ENCODE peak calls at places on chromosome 10, in ten cellular contexts. Q is neural progenitor cell; V is stimulated activated CD4-positive, alpha-beta T cell treated with anti-CD3 and anti-CD28 coated beads, Interleukin-12 subunit alpha, Interleukin-12 subunit beta, amount 100 ng/mL, for 24 hours; W is NCI-H2081; C is Calu3; J is bronchial epithelial cell; N is epithelial cell of esophagus; B is activated CD4-positive, CD25-positive, alpha-beta regulatory T cell treated with anti-CD3 and anti-CD28 coated beads, Interleukin-2, amount 50 U/mL, for 72 hours; K is IMR-90; Z is T follicular helper cell. O is an unnamed sample.

GRCh38 chr10:6382081-6382480 is 179.3 kb downstream of the PFKFB3 start:
- DNase-seq in V (peak), W (no peak), Q (no peak), N (no peak), B (no peak), J (no peak), K (peak), Z (peak), C (no peak), O (no peak)

GRCh38 chr10:22427890-22428571 is 82.7 kb downstream of the SPAG6 start:
- DNase-seq in Q (no peak), B (no peak), C (peak), K (peak), J (peak), N (peak), V (no peak), W (peak), Z (no peak), O (no peak)

GRCh38 chr10:132446661-132447445 is 49.9 kb downstream of the PWWP2B start:
- DNase-seq in V (peak), W (peak), C (peak), Z (peak), B (peak), J (peak), N (peak), K (peak), Q (no peak), O (no peak)

GRCh38 chr10:71217266-71218045 is 5.1 kb downstream of the UNC5B start:
- DNase-seq in N (peak), K (no peak), Q (peak), W (peak), C (no peak), B (peak), J (peak), V (no peak), Z (no peak), O (no peak)

GRCh38 chr10:131786756-131787605 is 113.8 kb upstream of the PPP2R2D start:
- DNase-seq in N (peak), K (peak), J (peak), B (peak), W (peak), Z (no peak), Q (peak), V (no peak), C (peak), O (peak)

GRCh38 chr10:44923611-44924010 is 12.5 kb downstream of the TMEM72 start:
- DNase-seq in B (no peak), K (no peak), W (no peak), N (no peak), Z (no peak), C (no peak), Q (no peak), J (no peak), V (no peak), O (no peak)

GRCh38 chr10:123526356-123527079 is 139.6 kb upstream of the GPR26 start:
- DNase-seq in N (no peak), B (no peak), W (no peak), J (no peak), Z (no peak), V (no peak), Q (no peak), C (no peak), K (no peak), O (no peak)

GRCh38 chr10:110544958-110545537 is 22.4 kb upstream of the SMC3 start:
- DNase-seq in Z (no peak), J (no peak), C (no peak), K (peak), W (no peak), N (no peak), Q (no peak), B (no peak), V (no peak), O (no peak)

GRCh38 chr10:132117146-132117545 is 51.4 kb downstream of the JAKMIP3 start:
- DNase-seq in B (no peak), C (no peak), K (no peak), Q (no peak), J (no peak), W (no peak), V (no peak), N (no peak), Z (no peak), O (no peak)

O was measured in nucleus accumbens.